ENCODE peak calls at places on chromosomes 11 and 22, in five cellular contexts. One of them, this sample, is unnamed.

GRCh38 chr11:70191495-70192140 is 11.5 kb upstream of the FADD start:
- DNase-seq in activated T-cell treated with anti-CD3 and anti-CD28 coated beads, Interleukin-2, amount 50 U/mL, for 72 hours: peak; percentile 78
- DNase-seq in foreskin keratinocyte: no peak
- DNase-seq in IMR-90: peak; percentile 49
- DNase-seq in activated CD8-positive, alpha-beta memory T cell treated with anti-CD3 and anti-CD28 coated beads, Interleukin-2, amount 50 U/mL, for 48 hours: peak; percentile 86
- DNase-seq in this sample: peak; percentile 84

GRCh38 chr22:41223535-41223934 is 17.2 kb downstream of the CHADL start:
- DNase-seq in activated CD8-positive, alpha-beta memory T cell treated with anti-CD3 and anti-CD28 coated beads, Interleukin-2, amount 50 U/mL, for 48 hours: no peak
- DNase-seq in foreskin keratinocyte: no peak
- DNase-seq in IMR-90: no peak
- DNase-seq in activated T-cell treated with anti-CD3 and anti-CD28 coated beads, Interleukin-2, amount 50 U/mL, for 72 hours: no peak
- DNase-seq in this sample: no peak

GRCh38 chr11:117187428-117187798 is 8.9 kb downstream of the SIDT2 start:
- DNase-seq in activated T-cell treated with anti-CD3 and anti-CD28 coated beads, Interleukin-2, amount 50 U/mL, for 72 hours: no peak
- DNase-seq in activated CD8-positive, alpha-beta memory T cell treated with anti-CD3 and anti-CD28 coated beads, Interleukin-2, amount 50 U/mL, for 48 hours: peak; percentile 41
- DNase-seq in IMR-90: no peak
- DNase-seq in foreskin keratinocyte: no peak
- DNase-seq in this sample: peak; percentile 7

GRCh38 chr22:24117942-24118341 is 63.3 kb upstream of the SUSD2 start:
- DNase-seq in IMR-90: no peak
- DNase-seq in foreskin keratinocyte: no peak
- DNase-seq in activated CD8-positive, alpha-beta memory T cell treated with anti-CD3 and anti-CD28 coated beads, Interleukin-2, amount 50 U/mL, for 48 hours: no peak
- DNase-seq in activated T-cell treated with anti-CD3 and anti-CD28 coated beads, Interleukin-2, amount 50 U/mL, for 72 hours: no peak
- DNase-seq in this sample: no peak

GRCh38 chr11:45432100-45432499 is 146.0 kb upstream of the SYT13 start:
- DNase-seq in foreskin keratinocyte: no peak
- DNase-seq in activated T-cell treated with anti-CD3 and anti-CD28 coated beads, Interleukin-2, amount 50 U/mL, for 72 hours: no peak
- DNase-seq in activated CD8-positive, alpha-beta memory T cell treated with anti-CD3 and anti-CD28 coated beads, Interleukin-2, amount 50 U/mL, for 48 hours: no peak
- DNase-seq in IMR-90: no peak
- DNase-seq in this sample: no peak

GRCh38 chr22:21832291-21833290 is 34.9 kb downstream of the MAPK1 start:
- DNase-seq in activated T-cell treated with anti-CD3 and anti-CD28 coated beads, Interleukin-2, amount 50 U/mL, for 72 hours: no peak
- DNase-seq in activated CD8-positive, alpha-beta memory T cell treated with anti-CD3 and anti-CD28 coated beads, Interleukin-2, amount 50 U/mL, for 48 hours: no peak
- DNase-seq in IMR-90: peak; percentile 9
- DNase-seq in foreskin keratinocyte: no peak
- DNase-seq in this sample: no peak

GRCh38 chr22:42966389-42966998 is 48.5 kb downstream of the PACSIN2 start:
- DNase-seq in activated CD8-positive, alpha-beta memory T cell treated with anti-CD3 and anti-CD28 coated beads, Interleukin-2, amount 50 U/mL, for 48 hours: no peak
- DNase-seq in foreskin keratinocyte: no peak
- DNase-seq in IMR-90: no peak
- DNase-seq in activated T-cell treated with anti-CD3 and anti-CD28 coated beads, Interleukin-2, amount 50 U/mL, for 72 hours: no peak
- DNase-seq in this sample: no peak

GRCh38 chr11:72001255-72001654 is 2.5 kb downstream of the IL18BP start:
- DNase-seq in IMR-90: no peak
- DNase-seq in activated T-cell treated with anti-CD3 and anti-CD28 coated beads, Interleukin-2, amount 50 U/mL, for 72 hours: no peak
- DNase-seq in foreskin keratinocyte: no peak
- DNase-seq in activated CD8-positive, alpha-beta memory T cell treated with anti-CD3 and anti-CD28 coated beads, Interleukin-2, amount 50 U/mL, for 48 hours: no peak
- DNase-seq in this sample: no peak

GRCh38 chr11:23013509-23013908 is 153.2 kb upstream of the CCDC179 start:
- DNase-seq in activated T-cell treated with anti-CD3 and anti-CD28 coated beads, Interleukin-2, amount 50 U/mL, for 72 hours: no peak
- DNase-seq in IMR-90: peak; percentile 3
- DNase-seq in foreskin keratinocyte: no peak
- DNase-seq in activated CD8-positive, alpha-beta memory T cell treated with anti-CD3 and anti-CD28 coated beads, Interleukin-2, amount 50 U/mL, for 48 hours: no peak
- DNase-seq in this sample: no peak

GRCh38 chr22:38490915-38491314 is 15.2 kb downstream of the DDX17 start:
- DNase-seq in foreskin keratinocyte: no peak
- DNase-seq in IMR-90: peak; percentile 79
- DNase-seq in activated T-cell treated with anti-CD3 and anti-CD28 coated beads, Interleukin-2, amount 50 U/mL, for 72 hours: no peak
- DNase-seq in activated CD8-positive, alpha-beta memory T cell treated with anti-CD3 and anti-CD28 coated beads, Interleukin-2, amount 50 U/mL, for 48 hours: no peak
- DNase-seq in this sample: no peak

GRCh38 chr22:32991353-32992115 is 66.6 kb downstream of the SYN3 start:
- DNase-seq in activated CD8-positive, alpha-beta memory T cell treated with anti-CD3 and anti-CD28 coated beads, Interleukin-2, amount 50 U/mL, for 48 hours: no peak
- DNase-seq in foreskin keratinocyte: peak; percentile 75
- DNase-seq in activated T-cell treated with anti-CD3 and anti-CD28 coated beads, Interleukin-2, amount 50 U/mL, for 72 hours: no peak
- DNase-seq in IMR-90: no peak
- DNase-seq in this sample: no peak

GRCh38 chr11:101211407-101211975 is 81.9 kb upstream of the PGR start:
- DNase-seq in activated T-cell treated with anti-CD3 and anti-CD28 coated beads, Interleukin-2, amount 50 U/mL, for 72 hours: no peak
- DNase-seq in foreskin keratinocyte: no peak
- DNase-seq in IMR-90: no peak
- DNase-seq in activated CD8-positive, alpha-beta memory T cell treated with anti-CD3 and anti-CD28 coated beads, Interleukin-2, amount 50 U/mL, for 48 hours: no peak
- DNase-seq in this sample: no peak